ENCODE peak calls at places on chromosome 9, in five cellular contexts. X, N, M, B and U are unnamed samples.

GRCh38 chr9:121954477-121955175 is 138.5 kb downstream of the TTLL11 start:
- DNase-seq in N (no peak), M (no peak), B (no peak), X (no peak), U (peak)

GRCh38 chr9:69980591-69980990 is 63.1 kb upstream of the MAMDC2 start:
- DNase-seq in B (no peak), N (no peak), M (no peak), X (no peak), U (no peak)

GRCh38 chr9:8879284-8879683 is 1079.7 kb upstream of the DMAC1 start:
- DNase-seq in X (no peak), N (no peak), M (no peak), B (no peak), U (no peak)

GRCh38 chr9:98766548-98766947 is 29.8 kb downstream of the ANKS6 start:
- DNase-seq in N (no peak), X (no peak), M (no peak), B (no peak), U (no peak)

GRCh38 chr9:134223091-134223490 is 58.7 kb upstream of the RNU6ATAC start:
- DNase-seq in M (no peak), N (no peak), B (no peak), X (no peak), U (no peak)

GRCh38 chr9:35793461-35793860 is 2.1 kb downstream of the NPR2 start:
- DNase-seq in X (no peak), M (no peak), N (no peak), B (no peak), U (no peak)

GRCh38 chr9:12815895-12816294 is 41.1 kb downstream of the LURAP1L start:
- DNase-seq in B (no peak), N (no peak), M (no peak), X (no peak), U (no peak)

GRCh38 chr9:92713528-92713927 is 43.6 kb upstream of the IPPK start:
- DNase-seq in N (no peak), X (no peak), M (no peak), B (no peak), U (no peak)

GRCh38 chr9:71349218-71349617 is 227.8 kb upstream of the TRPM3 start:
- DNase-seq in B (no peak), X (no peak), M (no peak), N (no peak), U (no peak)

GRCh38 chr9:14062449-14063187 is 251.3 kb downstream of the NFIB start:
- DNase-seq in B (no peak), X (no peak), N (no peak), M (no peak), U (no peak)

GRCh38 chr9:101566904-101567724 is 27.7 kb downstream of the PPP3R2 start:
- DNase-seq in N (no peak), M (peak), B (no peak), X (no peak), U (no peak)

GRCh38 chr9:93636172-93636661 is 59.8 kb downstream of the PHF2 start:
- DNase-seq in N (no peak), M (no peak), B (no peak), X (no peak), U (no peak)

GRCh38 chr9:136025481-136025880 is 64.3 kb upstream of the UBAC1 start:
- DNase-seq in X (no peak), B (no peak), N (no peak), M (no peak), U (no peak)

GRCh38 chr9:135500071-135500524 is 384 bp upstream of the MRPS2 start:
- DNase-seq in M (no peak), X (no peak), N (no peak), B (peak), U (no peak)

GRCh38 chr9:135156525-135157510 is 69.3 kb downstream of the OLFM1 start:
- DNase-seq in B (peak), N (peak), M (peak), X (peak), U (no peak)

GRCh38 chr9:116861321-116861720 is 174.2 kb downstream of the TRIM32 start:
- DNase-seq in B (no peak), X (no peak), M (no peak), N (no peak), U (no peak)

GRCh38 chr9:133133680-133134418 is 12.8 kb upstream of the RALGDS start:
- DNase-seq in B (no peak), N (peak), X (peak), M (peak), U (peak)

GRCh38 chr9:15927131-15927530 is 374.3 kb downstream of the CCDC171 start:
- DNase-seq in N (no peak), B (no peak), M (no peak), X (no peak), U (no peak)

GRCh38 chr9:126146254-126147145 is 180.1 kb upstream of the MVB12B start:
- DNase-seq in B (peak), N (peak), X (peak), M (peak), U (peak)

GRCh38 chr9:103245369-103245768 is 250.2 kb downstream of the CYLC2 start:
- DNase-seq in M (no peak), N (no peak), X (no peak), B (no peak), U (no peak)

GRCh38 chr9:132637351-132637750 is 32.4 kb downstream of the DDX31 start:
- DNase-seq in B (no peak), N (no peak), X (no peak), M (no peak), U (no peak)

GRCh38 chr9:27924502-27924901 is 351.2 kb upstream of the C9orf72 start:
- DNase-seq in N (no peak), X (no peak), B (no peak), M (no peak), U (no peak)

GRCh38 chr9:89814340-89815040 is 209.7 kb downstream of the GADD45G start:
- DNase-seq in B (no peak), N (no peak), M (no peak), X (no peak), U (no peak)

GRCh38 chr9:137383453-137384115 is 39.4 kb downstream of the EXD3 start:
- DNase-seq in X (no peak), M (no peak), B (no peak), N (no peak), U (peak)

GRCh38 chr9:113808391-113809191 is 67.5 kb upstream of the ZNF618 start:
- DNase-seq in B (no peak), X (no peak), N (no peak), M (no peak), U (peak)

GRCh38 chr9:24986331-24986730 is 440.6 kb upstream of the IZUMO3 start:
- DNase-seq in B (no peak), M (no peak), N (no peak), X (no peak), U (no peak)